ENCODE peak calls at places on chromosomes 11 and 22, in five cellular contexts. One of them, this sample, is unnamed.

GRCh38 chr22:47171441-47172221 is 409.2 kb downstream of the TBC1D22A start:
- DNase-seq in IMR-90: no peak
- DNase-seq in SK-N-SH: no peak
- DNase-seq in GM12878: no peak
- DNase-seq in A549: no peak
- DNase-seq in this sample: no peak

GRCh38 chr11:75142714-75143419 is 8.0 kb upstream of the SLCO2B1 start:
- DNase-seq in GM12878: peak
- DNase-seq in SK-N-SH: peak
- DNase-seq in A549: peak
- DNase-seq in IMR-90: peak
- DNase-seq in this sample: peak

GRCh38 chr22:30017375-30017774 is 62.9 kb upstream of the HORMAD2 start:
- DNase-seq in SK-N-SH: no peak
- DNase-seq in A549: no peak
- DNase-seq in GM12878: no peak
- DNase-seq in IMR-90: peak
- DNase-seq in this sample: no peak

GRCh38 chr11:130600616-130601015 is 152.2 kb downstream of the ADAMTS15 start:
- DNase-seq in GM12878: no peak
- DNase-seq in A549: no peak
- DNase-seq in IMR-90: no peak
- DNase-seq in SK-N-SH: no peak
- DNase-seq in this sample: no peak

GRCh38 chr11:131824766-131825165 is 454.4 kb downstream of the NTM start:
- DNase-seq in GM12878: no peak
- DNase-seq in SK-N-SH: no peak
- DNase-seq in IMR-90: peak
- DNase-seq in A549: no peak
- DNase-seq in this sample: no peak

GRCh38 chr11:65066805-65067291 is 8.5 kb upstream of the NAALADL1 start:
- DNase-seq in GM12878: no peak
- DNase-seq in A549: no peak
- DNase-seq in IMR-90: no peak
- DNase-seq in SK-N-SH: no peak
- DNase-seq in this sample: no peak

GRCh38 chr11:123460006-123460700 is 30.1 kb downstream of the GRAMD1B start:
- DNase-seq in A549: no peak
- DNase-seq in GM12878: no peak
- DNase-seq in SK-N-SH: no peak
- DNase-seq in IMR-90: no peak
- DNase-seq in this sample: no peak

GRCh38 chr22:28442264-28442950 is 237.2 kb downstream of the TTC28 start:
- DNase-seq in A549: no peak
- DNase-seq in GM12878: no peak
- DNase-seq in SK-N-SH: peak
- DNase-seq in IMR-90: peak
- DNase-seq in this sample: peak

GRCh38 chr22:41682033-41682807 is 6.4 kb downstream of the SNU13 start:
- DNase-seq in A549: no peak
- DNase-seq in GM12878: peak
- DNase-seq in IMR-90: peak
- DNase-seq in SK-N-SH: peak
- DNase-seq in this sample: peak

GRCh38 chr22:43980579-43980978 is 25.3 kb downstream of the SAMM50 start:
- DNase-seq in GM12878: no peak
- DNase-seq in A549: no peak
- DNase-seq in SK-N-SH: no peak
- DNase-seq in IMR-90: no peak
- DNase-seq in this sample: no peak

GRCh38 chr11:41201156-41201555 is 258.3 kb downstream of the LRRC4C start:
- DNase-seq in GM12878: no peak
- DNase-seq in A549: peak
- DNase-seq in IMR-90: peak
- DNase-seq in SK-N-SH: peak
- DNase-seq in this sample: no peak

GRCh38 chr11:71212871-71213559 is 39.4 kb downstream of the SHANK2 start:
- DNase-seq in GM12878: no peak
- DNase-seq in IMR-90: peak
- DNase-seq in A549: no peak
- DNase-seq in SK-N-SH: no peak
- DNase-seq in this sample: no peak

GRCh38 chr11:2132229-2132620 is 7.0 kb downstream of the IGF2 start:
- DNase-seq in SK-N-SH: no peak
- DNase-seq in GM12878: no peak
- DNase-seq in A549: no peak
- DNase-seq in IMR-90: no peak
- DNase-seq in this sample: no peak

GRCh38 chr11:43925932-43926505 is 16.4 kb upstream of the C11orf96 start:
- DNase-seq in A549: no peak
- DNase-seq in IMR-90: no peak
- DNase-seq in GM12878: no peak
- DNase-seq in SK-N-SH: peak
- DNase-seq in this sample: no peak

GRCh38 chr22:25853501-25853900 is 111.5 kb downstream of the MYO18B start:
- DNase-seq in A549: no peak
- DNase-seq in SK-N-SH: no peak
- DNase-seq in IMR-90: no peak
- DNase-seq in GM12878: no peak
- DNase-seq in this sample: no peak

GRCh38 chr11:102201776-102202175 is 91.5 kb downstream of the YAP1 start:
- DNase-seq in A549: no peak
- DNase-seq in GM12878: no peak
- DNase-seq in SK-N-SH: no peak
- DNase-seq in IMR-90: no peak
- DNase-seq in this sample: no peak

GRCh38 chr22:22576244-22576988 is 17.4 kb upstream of the PRAME start:
- DNase-seq in SK-N-SH: peak
- DNase-seq in A549: peak
- DNase-seq in IMR-90: peak
- DNase-seq in GM12878: no peak
- DNase-seq in this sample: peak

GRCh38 chr11:11422291-11423128 is 69.5 kb upstream of the CSNK2A3 start:
- DNase-seq in GM12878: no peak
- DNase-seq in A549: no peak
- DNase-seq in SK-N-SH: no peak
- DNase-seq in IMR-90: no peak
- DNase-seq in this sample: no peak

GRCh38 chr11:96340555-96340885 is 2.5 kb downstream of the MAML2 start:
- DNase-seq in GM12878: no peak
- DNase-seq in IMR-90: peak
- DNase-seq in SK-N-SH: no peak
- DNase-seq in A549: no peak
- DNase-seq in this sample: no peak

GRCh38 chr11:117830674-117831351 is 6.3 kb upstream of the FXYD2 start:
- DNase-seq in A549: no peak
- DNase-seq in SK-N-SH: no peak
- DNase-seq in IMR-90: no peak
- DNase-seq in GM12878: no peak
- DNase-seq in this sample: no peak

GRCh38 chr22:27670701-27671412 is 130.7 kb downstream of the MN1 start:
- DNase-seq in SK-N-SH: no peak
- DNase-seq in A549: no peak
- DNase-seq in GM12878: no peak
- DNase-seq in IMR-90: no peak
- DNase-seq in this sample: peak

GRCh38 chr11:57597971-57598830 is 716 bp downstream of the SERPING1 start:
- DNase-seq in SK-N-SH: peak
- DNase-seq in IMR-90: peak
- DNase-seq in A549: no peak
- DNase-seq in GM12878: no peak
- DNase-seq in this sample: no peak

DNA sequence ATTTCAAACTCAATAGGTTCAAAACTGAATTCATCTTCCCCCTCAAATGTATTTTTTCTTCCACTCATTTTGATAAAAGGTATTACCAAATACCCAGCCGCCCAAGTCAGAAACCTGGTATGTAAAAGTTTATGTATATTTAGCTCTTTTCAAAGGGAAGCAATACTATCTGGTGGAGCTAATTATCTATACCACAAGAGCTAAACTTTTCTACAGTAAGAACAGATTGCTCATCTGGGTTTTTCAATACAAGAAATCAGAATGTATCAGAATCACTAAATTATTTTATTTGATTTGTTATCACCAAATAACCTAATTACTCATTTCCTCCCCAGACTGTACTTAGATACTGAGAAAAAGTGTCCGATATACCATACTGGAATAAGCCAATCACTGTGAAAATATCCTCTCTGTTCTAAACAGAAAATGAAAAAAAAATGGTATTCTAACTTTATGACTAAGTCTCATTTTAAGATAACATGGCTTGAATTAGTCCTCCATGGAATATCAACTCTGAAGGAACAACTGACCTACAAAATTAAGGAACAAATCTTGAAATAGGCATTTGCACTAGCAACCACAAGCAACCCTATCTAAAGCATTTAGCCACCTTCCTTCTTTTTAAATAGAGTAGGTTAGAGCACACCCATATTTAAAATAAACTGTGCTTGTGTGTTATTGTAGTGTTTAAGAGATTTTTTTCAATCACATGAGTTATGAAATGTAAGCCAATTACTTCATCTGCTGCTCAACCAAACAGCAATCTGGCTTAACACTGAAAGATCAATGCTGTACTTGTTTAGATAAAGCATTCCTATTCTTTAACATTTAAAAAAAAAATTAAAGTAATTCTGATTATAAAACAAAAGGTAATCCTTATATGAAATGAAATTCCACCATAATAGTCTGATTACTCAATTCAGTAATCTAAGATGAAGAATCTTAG is 34.9 kb downstream of the RDX start:
- DNase-seq in GM12878: no peak
- DNase-seq in SK-N-SH: no peak
- DNase-seq in A549: no peak
- DNase-seq in IMR-90: peak
- DNase-seq in this sample: no peak
- TF ChIP-seq RAD21 in GM12878: no peak
- TF ChIP-seq RAD21 in SK-N-SH: no peak
- TF ChIP-seq RAD21 in A549: no peak
- TF ChIP-seq RAD21 in IMR-90: no peak
- TF ChIP-seq RAD21 in this sample: no peak

DNA sequence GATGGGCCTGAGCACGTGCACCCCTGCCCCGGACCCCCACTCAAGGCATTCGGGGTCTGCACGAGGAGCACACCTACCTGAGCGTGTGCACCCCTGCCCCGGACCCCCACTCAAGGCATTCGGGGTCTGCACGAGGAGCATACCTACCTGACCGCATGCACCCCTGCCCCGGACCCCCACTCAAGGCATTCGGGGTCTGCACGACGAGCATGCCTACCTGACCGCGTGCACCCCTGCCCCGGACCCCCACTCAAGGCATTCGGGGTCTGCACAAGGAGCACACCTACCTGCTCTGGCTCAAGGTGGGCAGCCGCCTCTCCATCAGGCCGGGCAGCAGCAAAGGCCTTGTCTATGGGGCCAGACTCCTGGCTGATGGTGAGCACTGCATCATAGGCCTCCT is 48.7 kb upstream of the LRRC32 start:
- DNase-seq in A549: no peak
- DNase-seq in GM12878: no peak
- DNase-seq in IMR-90: no peak
- DNase-seq in SK-N-SH: no peak
- DNase-seq in this sample: no peak
- TF ChIP-seq RAD21 in A549: no peak
- TF ChIP-seq RAD21 in GM12878: no peak
- TF ChIP-seq RAD21 in IMR-90: no peak
- TF ChIP-seq RAD21 in SK-N-SH: no peak
- TF ChIP-seq RAD21 in this sample: no peak

DNA sequence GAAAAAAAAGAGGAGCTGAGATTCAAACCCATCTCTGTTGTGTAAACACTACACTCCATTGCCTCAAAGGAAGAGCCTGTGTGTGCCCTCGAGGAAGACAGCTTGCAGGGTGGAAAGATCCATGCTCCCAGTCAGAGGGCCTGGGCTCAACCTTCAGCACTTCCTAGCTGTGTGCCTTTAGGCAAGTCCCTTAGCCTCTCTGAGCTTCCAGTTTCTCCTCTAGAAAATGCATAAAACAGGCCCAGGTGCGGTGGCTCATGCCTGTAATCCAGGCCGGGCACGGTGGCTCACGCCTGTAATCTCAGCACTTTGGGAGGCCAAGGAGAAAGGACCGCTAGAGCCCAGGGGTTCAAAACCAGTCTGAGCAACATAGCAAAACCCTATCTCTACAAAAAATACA is 4.6 kb upstream of the ARFGAP2 start:
- DNase-seq in SK-N-SH: no peak
- DNase-seq in A549: no peak
- DNase-seq in GM12878: no peak
- DNase-seq in IMR-90: no peak
- DNase-seq in this sample: no peak
- TF ChIP-seq RAD21 in SK-N-SH: no peak
- TF ChIP-seq RAD21 in A549: no peak
- TF ChIP-seq RAD21 in GM12878: no peak
- TF ChIP-seq RAD21 in IMR-90: no peak
- TF ChIP-seq RAD21 in this sample: no peak

GRCh38 chr11:121669422-121669821 is 216.7 kb upstream of the SORL1-AS1 start:
- DNase-seq in GM12878: no peak
- DNase-seq in IMR-90: no peak
- DNase-seq in A549: no peak
- DNase-seq in SK-N-SH: no peak
- DNase-seq in this sample: no peak

GRCh38 chr11:121670792-121671275 is 218.1 kb upstream of the SORL1-AS1 start:
- DNase-seq in GM12878: no peak
- DNase-seq in A549: no peak
- DNase-seq in SK-N-SH: peak
- DNase-seq in IMR-90: no peak
- DNase-seq in this sample: no peak

GRCh38 chr11:121672630-121673487 is 220.1 kb upstream of the SORL1-AS1 start:
- DNase-seq in A549: no peak
- DNase-seq in IMR-90: no peak
- DNase-seq in GM12878: no peak
- DNase-seq in SK-N-SH: peak
- DNase-seq in this sample: no peak

DNA sequence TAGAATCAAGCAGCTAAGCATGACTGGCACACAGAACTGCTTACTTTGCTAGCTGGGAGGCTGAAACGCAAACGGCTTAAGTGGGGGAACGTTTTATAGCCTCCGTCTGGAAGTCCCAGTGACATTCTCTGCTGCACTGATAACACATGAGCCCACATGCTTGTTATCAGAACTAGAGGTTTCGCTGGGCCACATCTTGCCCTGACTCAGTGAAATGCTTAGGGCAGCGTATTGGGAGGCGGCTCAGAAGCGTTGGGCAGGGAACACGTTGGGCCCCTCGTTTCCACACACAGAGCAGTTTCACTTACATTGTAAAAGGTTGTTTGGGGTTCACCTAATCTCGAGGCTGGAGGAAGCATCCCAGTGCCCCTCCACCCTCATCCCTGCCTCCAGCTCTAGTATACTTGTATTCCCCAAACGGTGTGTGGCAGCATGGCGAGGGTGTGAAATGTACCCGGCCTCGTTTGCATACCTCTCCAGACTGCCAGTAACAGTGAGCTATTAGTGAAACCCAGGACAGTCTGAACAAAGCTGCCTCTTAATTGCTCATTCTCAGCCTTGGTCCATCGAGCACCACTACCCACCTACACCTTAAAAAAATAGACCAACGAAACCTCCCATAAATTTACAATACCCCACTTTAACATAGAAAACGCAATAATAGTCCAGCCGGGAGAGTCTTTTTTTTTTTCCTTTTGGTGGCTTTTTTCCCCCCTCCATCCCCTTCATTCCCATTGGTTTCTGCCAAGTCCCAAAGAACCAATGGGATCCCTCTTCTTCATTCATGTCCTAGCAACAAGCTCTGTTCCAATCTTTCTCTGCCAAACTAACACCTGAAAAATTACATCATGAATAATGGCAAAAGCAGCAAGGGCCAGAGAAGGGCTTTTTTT is 218.8 kb upstream of the SORL1-AS1 start:
- DNase-seq in IMR-90: peak
- DNase-seq in GM12878: no peak
- DNase-seq in SK-N-SH: peak
- DNase-seq in A549: no peak
- DNase-seq in this sample: no peak
- TF ChIP-seq RAD21 in IMR-90: no peak
- TF ChIP-seq RAD21 in GM12878: no peak
- TF ChIP-seq RAD21 in SK-N-SH: no peak
- TF ChIP-seq RAD21 in A549: no peak
- TF ChIP-seq RAD21 in this sample: no peak